ENCODE peak calls at places on chromosomes 4 and X, in four cellular contexts. R is K562, J is GM12878, S is HepG2. G is an unnamed sample.

GRCh38 chr4:67929447-67929846 is 33.8 kb downstream of the TMPRSS11A start:
- DNase-seq in J (no peak), S (no peak), R (no peak), G (no peak)

GRCh38 chr4:10243856-10244255 is 127.3 kb upstream of the WDR1 start:
- DNase-seq in J (no peak), S (no peak), R (no peak), G (no peak)

GRCh38 chr4:106587558-106587957 is 219.0 kb upstream of the GIMD1 start:
- DNase-seq in S (no peak), R (no peak), J (no peak), G (no peak)

GRCh38 chr4:77618383-77619241 is 13.0 kb downstream of the CXCL13 start:
- DNase-seq in S (peak; percentile 40), R (peak; percentile 61), J (no peak), G (peak; percentile 79)

GRCh38 chrX:53247928-53248327 is 22.9 kb upstream of the KDM5C start:
- DNase-seq in J (no peak), S (no peak), R (no peak), G (no peak)

GRCh38 chrX:100931218-100931924 is 2.7 kb upstream of the XKRX start:
- DNase-seq in S (no peak), J (no peak), R (no peak), G (no peak)

GRCh38 chrX:88612870-88613329 is 134.1 kb upstream of the CPXCR1 start:
- DNase-seq in S (peak; percentile 1), J (no peak), R (no peak), G (no peak)

GRCh38 chr4:25441519-25442117 is 64.6 kb downstream of the ANAPC4 start:
- DNase-seq in J (no peak), S (peak; percentile 44), R (peak; percentile 45), G (peak; percentile 74)

GRCh38 chrX:40855411-40855810 is 120.1 kb upstream of the MED14 start:
- DNase-seq in R (no peak), J (no peak), S (no peak), G (no peak)

GRCh38 chrX:79572566-79572965 is 205.4 kb upstream of the ITM2A start:
- DNase-seq in S (no peak), J (no peak), R (no peak), G (no peak)

GRCh38 chrX:9153299-9153698 is 119.4 kb upstream of the FAM9B start:
- DNase-seq in J (no peak), R (no peak), S (no peak), G (no peak)

GRCh38 chrX:31609130-31609529 is 537.3 kb upstream of the FTHL17 start:
- DNase-seq in J (no peak), R (no peak), S (no peak), G (no peak)

GRCh38 chr4:87399148-87399547 is 8.2 kb upstream of the HSD17B11 start:
- DNase-seq in S (peak; percentile 28), J (no peak), R (no peak), G (peak; percentile 46)

GRCh38 chr4:82452026-82452425 is 21.6 kb downstream of the ENOPH1 start:
- DNase-seq in S (no peak), J (no peak), R (no peak), G (no peak)

GRCh38 chrX:68703849-68704248 is 56.4 kb downstream of the STARD8 start:
- DNase-seq in R (no peak), J (no peak), S (no peak), G (no peak)

GRCh38 chrX:46588263-46588662 is 14.7 kb downstream of the CHST7 start:
- DNase-seq in S (no peak), R (no peak), J (no peak), G (peak; percentile 13)

GRCh38 chr4:94545296-94545695 is 93.6 kb downstream of the PDLIM5 start:
- DNase-seq in R (no peak), S (peak; percentile 71), J (no peak), G (no peak)

DNA sequence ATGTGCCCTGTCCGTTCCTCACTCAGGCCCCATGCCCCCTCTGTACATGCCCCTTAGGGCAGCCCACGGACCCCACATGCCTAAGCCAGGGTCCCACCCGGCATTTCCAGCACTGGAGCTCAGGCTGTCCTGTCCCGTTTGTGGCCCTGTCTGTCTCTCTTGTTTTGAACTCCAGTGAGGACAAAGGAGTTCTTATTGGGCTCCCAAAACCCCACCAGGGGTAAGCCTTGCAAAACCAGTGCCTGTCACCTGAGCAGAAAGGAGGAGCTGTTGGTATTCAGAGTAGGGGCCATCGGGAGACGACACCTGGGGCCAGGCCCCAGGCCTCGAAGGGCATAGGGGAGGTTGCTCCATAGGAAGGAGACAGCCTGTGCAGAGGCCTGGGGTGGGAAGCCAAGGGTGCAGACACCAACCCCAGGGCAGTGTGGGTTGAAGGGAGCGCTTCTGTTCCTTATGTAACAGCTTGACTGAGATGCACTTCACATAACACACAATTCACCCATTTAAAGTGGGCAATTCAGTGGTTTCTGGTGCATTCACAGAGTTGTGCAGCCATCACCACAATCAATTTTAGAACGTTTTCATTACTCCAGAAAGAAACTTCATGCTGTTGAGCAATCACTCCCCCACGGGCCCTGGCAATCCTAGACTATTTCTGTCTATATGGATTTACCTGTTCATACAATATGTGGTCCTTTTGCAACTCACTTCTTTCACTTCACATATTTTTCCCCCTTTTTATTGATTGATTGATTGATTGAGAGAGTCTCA is 31.7 kb downstream of the MAN2B2 start:
- DNase-seq in R (no peak), S (no peak), J (no peak), G (no peak)
- TF ChIP-seq MAX in R (no peak), S (no peak), J (no peak), G (no peak)

GRCh38 chr4:16261313-16261878 is 35.1 kb upstream of the TAPT1 start:
- DNase-seq in S (no peak), J (no peak), R (no peak), G (no peak)

GRCh38 chr4:16267639-16268038 is 41.4 kb upstream of the TAPT1 start:
- DNase-seq in R (no peak), S (no peak), J (no peak), G (no peak)

GRCh38 chr4:16265820-16266219 is 39.5 kb upstream of the TAPT1 start:
- DNase-seq in R (no peak), J (no peak), S (no peak), G (no peak)

GRCh38 chr4:16262188-16262587 is 35.9 kb upstream of the TAPT1 start:
- DNase-seq in J (no peak), S (no peak), R (no peak), G (no peak)

GRCh38 chr4:16264798-16265197 is 38.5 kb upstream of the TAPT1 start:
- DNase-seq in R (no peak), S (peak; percentile 36), J (peak; percentile 5), G (no peak)
- TF ChIP-seq SP1 in R (no peak), S (no peak), J (no peak), G (no peak)

GRCh38 chrX:102714994-102715393 is 2.7 kb downstream of the GPRASP2 start:
- DNase-seq in S (no peak), J (no peak), R (no peak), G (peak; percentile 55)

GRCh38 chrX:102711872-102712215 is 404 bp upstream of the GPRASP2 start:
- DNase-seq in J (no peak), R (no peak), S (no peak), G (no peak)

GRCh38 chrX:102712967-102713677 is 874 bp downstream of the GPRASP2 start:
- DNase-seq in S (no peak), J (no peak), R (peak; percentile 33), G (peak; percentile 35)

GRCh38 chrX:102708900-102709299 is 3.3 kb upstream of the GPRASP2 start:
- DNase-seq in J (no peak), S (no peak), R (no peak), G (no peak)

GRCh38 chrX:102712216-102712966 is at the start of gene GPRASP2:
- DNase-seq in R (peak; percentile 39), J (no peak), S (no peak), G (peak; percentile 53)
- TF ChIP-seq ESRRA in R (no peak), J (no peak), S (no peak), G (no peak)

DNA sequence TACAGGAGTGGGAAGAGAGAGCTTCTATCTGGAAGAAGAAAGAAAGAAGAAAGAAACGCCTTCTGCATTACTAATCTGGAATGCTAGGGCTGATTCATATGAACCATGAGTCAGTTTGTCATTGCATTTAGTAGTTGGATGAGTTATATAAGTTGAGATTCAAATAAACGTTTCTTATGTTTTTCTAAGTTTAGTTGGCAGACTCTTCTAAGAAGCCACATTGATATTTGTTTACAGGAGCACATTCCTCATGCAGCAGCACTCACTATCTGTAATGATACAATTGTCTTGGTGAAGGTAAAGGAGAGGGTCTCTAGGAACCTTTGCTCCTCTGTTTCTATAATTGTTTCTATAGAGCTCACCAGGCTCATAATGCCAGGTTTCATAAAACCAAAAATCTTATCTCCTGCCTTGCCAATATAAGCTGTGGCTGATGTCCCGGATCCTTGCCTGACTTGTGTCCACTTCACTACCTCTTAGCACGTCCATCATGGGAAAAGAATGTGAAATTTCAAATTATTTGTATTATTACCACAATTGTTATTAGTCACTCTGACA is 39.5 kb downstream of the HOPX start:
- DNase-seq in R (no peak), J (no peak), S (no peak), G (no peak)
- TF ChIP-seq MAX in R (no peak), J (no peak), S (no peak), G (no peak)

GRCh38 chr4:187558391-187558790 is 437.2 kb upstream of the ZFP42 start:
- DNase-seq in S (no peak), R (no peak), J (no peak), G (no peak)

GRCh38 chr4:187565416-187565815 is 430.2 kb upstream of the ZFP42 start:
- DNase-seq in J (no peak), S (no peak), R (no peak), G (peak; percentile 16)

GRCh38 chr4:187562345-187562744 is 433.2 kb upstream of the ZFP42 start:
- DNase-seq in R (no peak), S (no peak), J (no peak), G (no peak)
- TF ChIP-seq SP1 in R (no peak), S (no peak), J (no peak), G (no peak)